ENCODE peak calls at places on chromosome X, in ten cellular contexts. X is astrocyte; T is stomach; L is Peyer's patch; Q is fibroblast of lung; C is heart left ventricle; R is endodermal cell; S is CD4-positive, alpha-beta T cell; E is left lung; Z is adrenal gland. V is an unnamed sample.
A peak's percentile ranks its signal among the peaks of the same experiment; 100 is the strongest.

GRCh38 chrX:122625821-122626220 is 558.3 kb upstream of the GRIA3 start:
- DNase-seq in T (no peak), E (no peak), L (no peak), Z (no peak), X (peak; percentile 85), R (no peak), Q (peak; percentile 47), S (no peak), C (no peak), V (no peak)

GRCh38 chrX:46727445-46727844 is 31.5 kb downstream of the SLC9A7 start:
- DNase-seq in E (no peak), S (no peak), R (no peak), T (no peak), L (no peak), Z (no peak), C (no peak), Q (peak; percentile 81), X (peak; percentile 52), V (no peak)

GRCh38 chrX:46330513-46330912 is 214.7 kb downstream of the ZNF674 start:
- DNase-seq in T (no peak), X (no peak), S (no peak), Z (no peak), Q (no peak), C (no peak), R (no peak), L (no peak), E (no peak), V (no peak)

GRCh38 chrX:57918750-57919436 is 8.6 kb upstream of the ZXDA start:
- DNase-seq in S (no peak), X (no peak), C (peak; percentile 10), Z (peak; percentile 18), E (no peak), L (no peak), Q (peak; percentile 35), R (peak; percentile 56), T (peak; percentile 32), V (no peak)

GRCh38 chrX:53287493-53288138 is 6.2 kb upstream of the IQSEC2 start:
- DNase-seq in E (peak; percentile 63), Z (peak; percentile 88), C (peak; percentile 72), L (peak; percentile 30), X (peak; percentile 54), Q (peak; percentile 63), R (no peak), T (peak; percentile 43), S (peak; percentile 7), V (no peak)

GRCh38 chrX:106874075-106874474 is 29.1 kb downstream of the RIPPLY1 start:
- DNase-seq in E (no peak), Q (peak; percentile 44), L (no peak), R (no peak), S (no peak), T (no peak), C (no peak), X (peak; percentile 14), Z (no peak), V (no peak)

GRCh38 chrX:39577976-39578962 is 519.5 kb downstream of the BCOR start:
- DNase-seq in T (peak; percentile 26), C (peak; percentile 8), E (no peak), L (peak; percentile 25), S (peak; percentile 6), R (no peak), X (peak; percentile 12), Z (no peak), Q (peak; percentile 36), V (no peak)

GRCh38 chrX:16712116-16712824 is at the start of gene CTPS2:
- DNase-seq in C (peak; percentile 41), Q (peak; percentile 61), E (peak; percentile 72), T (peak; percentile 70), Z (peak; percentile 70), L (peak; percentile 50), S (peak; percentile 24), R (peak; percentile 90), X (peak; percentile 36), V (peak; percentile 42)

GRCh38 chrX:107204063-107204605 is 2.1 kb downstream of the NUP62CL start:
- DNase-seq in E (no peak), X (no peak), R (no peak), T (no peak), S (no peak), Q (no peak), L (no peak), C (no peak), Z (no peak), V (no peak)

GRCh38 chrX:111376897-111377601 is 34.9 kb downstream of the DCX start:
- DNase-seq in L (no peak), E (no peak), S (no peak), C (no peak), Q (no peak), R (peak; percentile 65), T (no peak), Z (no peak), X (no peak), V (no peak)

GRCh38 chrX:104854188-104854587 is 288.2 kb downstream of the IL1RAPL2 start:
- DNase-seq in X (peak; percentile 80), R (no peak), C (no peak), S (no peak), E (no peak), Z (no peak), Q (no peak), T (no peak), L (no peak), V (no peak)

GRCh38 chrX:45806410-45807121 is 605.9 kb upstream of the DIPK2B start:
- DNase-seq in E (no peak), L (peak; percentile 33), Q (peak; percentile 95), T (no peak), X (peak; percentile 97), R (no peak), S (peak; percentile 44), C (no peak), Z (no peak), V (no peak)

GRCh38 chrX:47683171-47684145 is 24.5 kb upstream of the UXT start:
- DNase-seq in R (no peak), L (no peak), S (no peak), C (no peak), X (no peak), E (no peak), Z (no peak), Q (no peak), T (no peak), V (no peak)

GRCh38 chrX:71989768-71990167 is 79.1 kb downstream of the NHSL2 start:
- DNase-seq in E (no peak), Q (peak; percentile 19), X (peak; percentile 10), L (no peak), Z (no peak), R (no peak), T (no peak), S (no peak), C (peak; percentile 20), V (no peak)

GRCh38 chrX:53188763-53189162 is 36.2 kb downstream of the KDM5C start:
- DNase-seq in S (no peak), T (no peak), C (no peak), Z (no peak), Q (no peak), L (no peak), R (no peak), E (no peak), X (no peak), V (no peak)

GRCh38 chrX:11341274-11342256 is 48.4 kb downstream of the AMELX start:
- DNase-seq in C (peak; percentile 27), R (no peak), L (peak; percentile 54), Q (peak; percentile 91), Z (peak; percentile 46), X (peak; percentile 79), E (peak; percentile 68), S (no peak), T (peak; percentile 56), V (no peak)

GRCh38 chrX:142089193-142089592 is 115.9 kb downstream of the MAGEC2 start:
- DNase-seq in T (no peak), X (peak; percentile 2), E (no peak), L (no peak), S (no peak), Z (no peak), Q (peak; percentile 48), C (no peak), R (no peak), V (no peak)
- TF ChIP-seq CTCF in T (no peak), X (peak; percentile 24), E (peak; percentile 18), L (no peak), S (no peak), Z (peak; percentile 33), Q (peak; percentile 42), C (no peak), R (peak; percentile 68), V (peak; percentile 61)

GRCh38 chrX:154540897-154541535 is 5.6 kb downstream of the G6PD start:
- DNase-seq in C (no peak), L (no peak), X (peak; percentile 38), Z (peak; percentile 59), Q (no peak), E (peak; percentile 57), R (no peak), T (peak; percentile 72), S (no peak), V (no peak)
- H3K27ac ChIP-seq in C (peak overlapping the region; percentile 60), L (no peak overlapping the region), X (peak overlapping the region; percentile 91), Z (peak overlapping the region; percentile 89), Q (peak overlapping the region; percentile 96), E (peak overlapping the region; percentile 67), R (no peak overlapping the region), T (peak overlapping the region; percentile 84), S (no peak overlapping the region), V (no peak overlapping the region)

DNA sequence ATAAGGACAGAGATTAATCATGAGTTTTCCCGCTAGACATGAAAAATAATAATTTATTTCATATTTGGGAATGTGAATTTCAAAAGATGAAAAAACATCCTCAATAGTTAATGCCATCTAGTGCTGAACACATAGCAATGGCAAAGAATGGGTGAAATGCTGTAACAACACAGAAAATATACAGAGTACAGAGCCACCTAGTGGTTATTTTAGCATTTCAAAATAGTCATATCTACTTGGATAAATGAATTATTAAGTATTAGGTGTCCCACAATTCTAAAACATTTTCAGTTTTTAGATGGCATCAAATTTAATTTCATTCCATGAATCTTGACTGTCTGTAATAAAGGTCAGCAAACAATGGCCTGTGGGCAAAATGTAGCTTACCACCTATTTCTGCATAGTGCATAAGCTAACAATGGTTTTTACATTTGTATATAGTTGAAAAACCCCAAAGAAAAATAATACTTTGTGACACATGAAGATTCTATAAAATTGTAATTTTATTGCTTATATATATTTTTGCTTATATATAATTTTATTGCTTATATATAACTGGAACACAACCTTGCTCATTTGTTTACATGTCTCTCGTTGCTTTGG is 99.3 kb upstream of the FAM47C start:
- DNase-seq in R (no peak), X (peak; percentile 2), L (no peak), T (no peak), S (no peak), Q (peak; percentile 42), C (no peak), E (no peak), Z (no peak), V (no peak)
- TF ChIP-seq CTCF in R (peak; percentile 80), X (peak; percentile 50), L (no peak), T (no peak), S (no peak), Q (no peak), C (peak; percentile 24), E (no peak), Z (peak; percentile 43), V (peak; percentile 51)

GRCh38 chrX:30885136-30885535 is 3.9 kb downstream of the TAB3 start:
- DNase-seq in E (no peak), R (no peak), Q (no peak), L (no peak), T (no peak), Z (no peak), C (no peak), X (no peak), S (no peak), V (no peak)
- H3K27ac ChIP-seq in E (no peak overlapping the region), R (no peak overlapping the region), Q (no peak overlapping the region), L (no peak overlapping the region), T (no peak overlapping the region), Z (no peak overlapping the region), C (no peak overlapping the region), X (no peak overlapping the region), S (no peak overlapping the region), V (no peak overlapping the region)